ENCODE peak calls at places on chromosomes 12 and 14, in four cellular contexts. One of them, this sample, is unnamed.

GRCh38 chr12:1912580-1913376 is 5.7 kb downstream of the CACNA2D4 start:
- DNase-seq in K562: no peak
- DNase-seq in HepG2: no peak
- DNase-seq in WTC11: no peak
- DNase-seq in this sample: peak

GRCh38 chr14:105180598-105181528 is at the start of gene NUDT14:
- DNase-seq in K562: peak
- DNase-seq in HepG2: no peak
- DNase-seq in WTC11: peak
- DNase-seq in this sample: peak

GRCh38 chr14:103816991-103817390 is 30.4 kb downstream of the PPP1R13B start:
- DNase-seq in K562: no peak
- DNase-seq in HepG2: no peak
- DNase-seq in WTC11: no peak
- DNase-seq in this sample: no peak

GRCh38 chr12:23055004-23055403 is 430.0 kb downstream of the ETNK1 start:
- DNase-seq in K562: peak
- DNase-seq in HepG2: peak
- DNase-seq in WTC11: peak
- DNase-seq in this sample: peak

GRCh38 chr12:12870454-12870853 is 20.9 kb upstream of the GPRC5A start:
- DNase-seq in K562: no peak
- DNase-seq in HepG2: peak
- DNase-seq in WTC11: no peak
- DNase-seq in this sample: no peak

GRCh38 chr12:86623267-86623666 is 367.1 kb upstream of the MGAT4C start:
- DNase-seq in K562: no peak
- DNase-seq in HepG2: no peak
- DNase-seq in WTC11: no peak
- DNase-seq in this sample: no peak

GRCh38 chr14:71488703-71489141 is 443.5 kb upstream of the RGS6 start:
- DNase-seq in K562: no peak
- DNase-seq in HepG2: no peak
- DNase-seq in WTC11: no peak
- DNase-seq in this sample: no peak

GRCh38 chr12:76030378-76031080 is 1.0 kb downstream of the PHLDA1 start:
- DNase-seq in K562: no peak
- DNase-seq in HepG2: no peak
- DNase-seq in WTC11: peak
- DNase-seq in this sample: peak

GRCh38 chr14:84273181-84273580 is 1256.8 kb upstream of the FLRT2 start:
- DNase-seq in K562: no peak
- DNase-seq in HepG2: no peak
- DNase-seq in WTC11: no peak
- DNase-seq in this sample: no peak

GRCh38 chr12:24561411-24561871 is 387.5 kb downstream of the BCAT1 start:
- DNase-seq in K562: no peak
- DNase-seq in HepG2: no peak
- DNase-seq in WTC11: no peak
- DNase-seq in this sample: peak

GRCh38 chr12:54723653-54724256 is 75.6 kb upstream of the DCD start:
- DNase-seq in K562: peak
- DNase-seq in HepG2: no peak
- DNase-seq in WTC11: no peak
- DNase-seq in this sample: no peak
- TF ChIP-seq ELF4 in K562: no peak
- TF ChIP-seq ELF4 in HepG2: no peak
- TF ChIP-seq ELF4 in WTC11: no peak
- TF ChIP-seq ELF4 in this sample: no peak

DNA sequence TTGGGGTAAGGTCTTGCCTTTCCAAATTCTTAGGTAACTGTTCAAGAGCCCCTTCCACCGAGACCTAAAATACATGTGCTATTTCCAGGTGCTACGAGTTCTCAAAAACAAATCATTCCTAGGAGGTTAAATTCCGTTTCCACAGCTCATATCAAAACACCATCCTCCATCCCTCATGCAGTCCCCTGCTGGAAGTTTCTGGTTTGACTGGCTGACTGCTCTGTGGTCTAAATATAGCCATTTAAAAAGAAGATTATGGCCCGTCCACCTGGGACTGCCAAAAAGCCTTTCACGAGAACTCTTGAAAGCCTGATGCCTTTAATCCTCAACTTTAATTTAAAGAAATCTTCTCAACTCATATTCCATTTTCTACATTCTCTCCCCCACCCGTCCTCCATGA is 201.5 kb upstream of the MYL2 start:
- DNase-seq in K562: no peak
- DNase-seq in HepG2: no peak
- DNase-seq in WTC11: no peak
- DNase-seq in this sample: peak
- TF ChIP-seq ELF4 in K562: no peak
- TF ChIP-seq ELF4 in HepG2: no peak
- TF ChIP-seq ELF4 in WTC11: no peak
- TF ChIP-seq ELF4 in this sample: no peak

GRCh38 chr14:24513009-24513408 is 4.9 kb upstream of the CMA1 start:
- DNase-seq in K562: no peak
- DNase-seq in HepG2: no peak
- DNase-seq in WTC11: peak
- DNase-seq in this sample: no peak

GRCh38 chr14:24514209-24514608 is 6.1 kb upstream of the CMA1 start:
- DNase-seq in K562: no peak
- DNase-seq in HepG2: no peak
- DNase-seq in WTC11: no peak
- DNase-seq in this sample: no peak
- TF ChIP-seq ELF4 in K562: no peak
- TF ChIP-seq ELF4 in HepG2: no peak
- TF ChIP-seq ELF4 in WTC11: no peak
- TF ChIP-seq ELF4 in this sample: no peak

GRCh38 chr12:69583203-69583602 is 2.1 kb upstream of the CCT2 start:
- DNase-seq in K562: peak
- DNase-seq in HepG2: peak
- DNase-seq in WTC11: peak
- DNase-seq in this sample: peak
- TF ChIP-seq ELF4 in K562: no peak
- TF ChIP-seq ELF4 in HepG2: no peak
- TF ChIP-seq ELF4 in WTC11: no peak
- TF ChIP-seq ELF4 in this sample: no peak

GRCh38 chr12:30110970-30111586 is 327.3 kb upstream of the TMTC1 start:
- DNase-seq in K562: no peak
- DNase-seq in HepG2: no peak
- DNase-seq in WTC11: no peak
- DNase-seq in this sample: no peak
- TF ChIP-seq ELF4 in K562: no peak
- TF ChIP-seq ELF4 in HepG2: no peak
- TF ChIP-seq ELF4 in WTC11: no peak
- TF ChIP-seq ELF4 in this sample: no peak

GRCh38 chr12:80195143-80195726 is 95.9 kb downstream of the OTOGL start:
- DNase-seq in K562: peak
- DNase-seq in HepG2: peak
- DNase-seq in WTC11: no peak
- DNase-seq in this sample: peak
- TF ChIP-seq ELF4 in K562: no peak
- TF ChIP-seq ELF4 in HepG2: no peak
- TF ChIP-seq ELF4 in WTC11: no peak
- TF ChIP-seq ELF4 in this sample: no peak

DNA sequence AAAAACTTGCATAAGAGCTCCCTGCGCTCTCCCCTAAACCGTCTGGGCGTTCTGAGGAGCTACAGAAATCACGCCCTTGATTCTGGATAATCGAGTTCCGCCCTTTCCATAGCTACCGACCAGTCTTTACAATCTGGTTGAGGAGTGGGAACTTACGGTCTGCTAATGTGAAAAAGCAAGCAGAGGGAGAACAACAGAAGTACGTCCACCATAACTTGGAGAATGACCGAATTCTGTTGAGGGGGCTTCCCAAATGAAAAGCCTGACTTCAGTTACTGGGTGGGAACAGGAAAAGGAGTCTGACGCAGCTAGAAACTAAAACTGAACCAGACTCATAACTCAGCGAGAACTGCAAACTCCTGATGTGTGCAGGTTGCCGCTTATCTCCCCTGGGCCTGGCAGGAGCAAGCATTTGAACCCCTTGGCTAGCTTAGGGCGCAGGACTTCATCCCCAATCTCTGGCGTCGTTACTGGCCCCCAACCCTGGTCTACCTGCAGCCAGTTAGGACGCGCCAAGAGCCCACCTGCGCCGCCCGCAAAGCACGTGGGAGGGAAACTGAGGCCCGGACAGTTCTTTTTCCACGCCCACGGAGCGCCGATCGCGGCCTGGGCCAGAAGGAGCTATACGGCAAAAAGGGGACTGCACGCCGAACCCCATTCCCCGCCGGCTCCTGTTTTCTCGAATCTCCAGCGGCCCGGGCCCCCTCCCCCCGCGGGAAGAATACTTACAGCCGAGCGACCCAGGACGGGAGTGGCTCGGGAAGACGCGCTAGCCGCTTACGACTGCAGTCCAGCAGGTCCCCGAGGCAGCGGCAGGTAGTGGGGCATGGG is 818 bp downstream of the LRIG3 start:
- DNase-seq in K562: no peak
- DNase-seq in HepG2: peak
- DNase-seq in WTC11: no peak
- DNase-seq in this sample: peak
- TF ChIP-seq ELF4 in K562: no peak
- TF ChIP-seq ELF4 in HepG2: no peak
- TF ChIP-seq ELF4 in WTC11: no peak
- TF ChIP-seq ELF4 in this sample: no peak

DNA sequence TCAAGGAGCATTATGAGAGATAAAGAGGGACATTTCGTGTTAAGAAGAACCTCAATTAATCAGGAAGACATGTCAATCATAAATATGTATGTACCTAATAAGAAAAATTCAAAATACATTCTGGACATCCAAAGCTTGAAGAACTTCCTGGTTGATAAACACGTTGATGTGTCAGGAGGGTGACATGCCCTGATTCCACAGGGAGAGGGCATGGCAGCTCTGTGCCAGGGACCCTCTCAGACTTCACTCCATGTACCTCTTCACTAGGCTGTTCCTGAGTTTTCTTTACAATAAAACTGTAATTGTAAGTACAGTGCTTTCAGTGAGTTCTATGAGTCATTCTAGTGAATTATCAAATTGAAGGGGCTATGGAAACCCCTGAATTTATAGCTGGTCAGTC is 163.5 kb downstream of the CFAP54 start:
- DNase-seq in K562: no peak
- DNase-seq in HepG2: no peak
- DNase-seq in WTC11: no peak
- DNase-seq in this sample: no peak
- TF ChIP-seq ELF4 in K562: no peak
- TF ChIP-seq ELF4 in HepG2: no peak
- TF ChIP-seq ELF4 in WTC11: no peak
- TF ChIP-seq ELF4 in this sample: no peak

GRCh38 chr12:19244312-19244711 is 114.8 kb downstream of the PLEKHA5 start:
- DNase-seq in K562: no peak
- DNase-seq in HepG2: no peak
- DNase-seq in WTC11: no peak
- DNase-seq in this sample: no peak
- TF ChIP-seq ELF4 in K562: no peak
- TF ChIP-seq ELF4 in HepG2: no peak
- TF ChIP-seq ELF4 in WTC11: no peak
- TF ChIP-seq ELF4 in this sample: no peak